ENCODE peak calls at places on chromosomes 16 and 17, in eight cellular contexts. X, L, S, A, G, Z, D and N are unnamed samples.
A peak's percentile ranks its signal among the peaks of the same experiment; 100 is the strongest.

GRCh38 chr17:64617125-64617780 is 44.9 kb downstream of the SMURF2 start:
- DNase-seq in D (no peak), G (no peak), L (peak; percentile 56), S (no peak), X (no peak), A (no peak), Z (no peak), N (no peak)

GRCh38 chr17:41329279-41329925 is 13.9 kb upstream of the KRTAP17-1 start:
- DNase-seq in G (no peak), D (no peak), Z (peak; percentile 18), L (peak; percentile 81), X (no peak), S (peak; percentile 44), A (no peak), N (no peak)

GRCh38 chr17:80892900-80893603 is 98.6 kb upstream of the CHMP6 start:
- DNase-seq in G (peak; percentile 39), A (no peak), X (no peak), S (no peak), Z (no peak), D (peak; percentile 30), L (peak; percentile 75), N (no peak)

GRCh38 chr16:72821551-72821950 is 226.4 kb downstream of the ZFHX3 start:
- DNase-seq in Z (no peak), D (no peak), L (no peak), X (no peak), S (no peak), A (no peak), G (no peak), N (no peak)

GRCh38 chr16:49484454-49484853 is 110.8 kb downstream of the C16orf78 start:
- DNase-seq in A (no peak), X (peak; percentile 76), D (peak; percentile 43), L (peak; percentile 36), Z (peak; percentile 81), G (no peak), S (peak; percentile 89), N (peak; percentile 83)

GRCh38 chr16:68826652-68827051 is 16.7 kb upstream of the TANGO6 start:
- DNase-seq in D (no peak), X (no peak), G (no peak), L (no peak), A (no peak), Z (no peak), S (no peak), N (no peak)

GRCh38 chr17:48071654-48072053 is 23.5 kb downstream of the NFE2L1 start:
- DNase-seq in Z (no peak), L (peak; percentile 47), S (no peak), D (no peak), G (no peak), X (no peak), A (no peak), N (no peak)

GRCh38 chr17:22470411-22471175 is 778.3 kb downstream of the KCNJ18 start:
- DNase-seq in Z (no peak), L (no peak), S (no peak), G (no peak), X (no peak), A (no peak), D (no peak), N (no peak)

GRCh38 chr17:81518785-81519283 is 6.2 kb upstream of the ACTG1 start:
- DNase-seq in D (no peak), L (peak; percentile 79), X (peak; percentile 55), Z (peak; percentile 63), S (peak; percentile 67), A (no peak), G (no peak), N (no peak)

GRCh38 chr17:11331790-11332526 is 90.9 kb downstream of the SHISA6 start:
- DNase-seq in S (no peak), Z (no peak), D (no peak), G (no peak), A (no peak), X (no peak), L (no peak), N (no peak)

GRCh38 chr17:78747479-78747878 is 34.6 kb downstream of the CYTH1 start:
- DNase-seq in Z (no peak), D (no peak), A (no peak), X (no peak), L (peak; percentile 76), G (no peak), S (no peak), N (no peak)

GRCh38 chr17:68812876-68813584 is 142.2 kb downstream of the ABCA8 start:
- DNase-seq in Z (no peak), A (no peak), S (no peak), L (peak; percentile 19), D (no peak), X (no peak), G (no peak), N (no peak)

GRCh38 chr17:72378414-72379395 is 257.9 kb downstream of the SOX9 start:
- DNase-seq in G (no peak), D (no peak), Z (no peak), A (no peak), L (no peak), X (no peak), S (no peak), N (no peak)

GRCh38 chr17:12388206-12388605 is 277.5 kb upstream of the MYOCD start:
- DNase-seq in Z (no peak), S (no peak), A (no peak), D (no peak), G (no peak), L (peak; percentile 36), X (no peak), N (no peak)

GRCh38 chr16:82639666-82640336 is 13.0 kb downstream of the CDH13 start:
- DNase-seq in D (no peak), S (peak; percentile 58), X (peak; percentile 57), G (peak; percentile 28), Z (peak; percentile 49), L (peak; percentile 63), A (no peak), N (no peak)

GRCh38 chr16:4511441-4512082 is 27.0 kb downstream of the CDIP1 start:
- DNase-seq in X (peak; percentile 65), G (no peak), Z (peak; percentile 40), S (peak; percentile 73), L (peak; percentile 52), D (no peak), A (no peak), N (no peak)

GRCh38 chr16:11386791-11387546 is 41.7 kb downstream of the RMI2 start:
- DNase-seq in D (no peak), X (no peak), L (peak; percentile 81), G (no peak), Z (peak; percentile 40), S (peak; percentile 55), A (no peak), N (no peak)

GRCh38 chr17:35731932-35732805 is 730 bp downstream of the RASL10B start:
- DNase-seq in D (no peak), Z (no peak), A (no peak), S (no peak), G (no peak), X (no peak), L (peak; percentile 26), N (no peak)

GRCh38 chr16:964696-965395 is 5.9 kb downstream of the LMF1 start:
- DNase-seq in G (peak; percentile 77), A (peak; percentile 69), L (no peak), S (no peak), Z (no peak), X (no peak), D (no peak), N (no peak)
- H3K27ac ChIP-seq in G (peak overlapping the region; percentile 32), A (peak overlapping the region; percentile 73), L (no peak overlapping the region), S (no peak overlapping the region), Z (no peak overlapping the region), X (no peak overlapping the region), D (no peak overlapping the region), N (no peak overlapping the region)

GRCh38 chr16:31214705-31215286 is 877 bp downstream of the TRIM72 start:
- DNase-seq in G (no peak), Z (no peak), L (peak; percentile 24), X (no peak), D (no peak), A (no peak), S (peak; percentile 37), N (no peak)
- H3K27ac ChIP-seq in G (no peak overlapping the region), Z (no peak overlapping the region), L (no peak overlapping the region), X (no peak overlapping the region), D (no peak overlapping the region), A (no peak overlapping the region), S (no peak overlapping the region), N (peak overlapping the region; percentile 15)

DNA sequence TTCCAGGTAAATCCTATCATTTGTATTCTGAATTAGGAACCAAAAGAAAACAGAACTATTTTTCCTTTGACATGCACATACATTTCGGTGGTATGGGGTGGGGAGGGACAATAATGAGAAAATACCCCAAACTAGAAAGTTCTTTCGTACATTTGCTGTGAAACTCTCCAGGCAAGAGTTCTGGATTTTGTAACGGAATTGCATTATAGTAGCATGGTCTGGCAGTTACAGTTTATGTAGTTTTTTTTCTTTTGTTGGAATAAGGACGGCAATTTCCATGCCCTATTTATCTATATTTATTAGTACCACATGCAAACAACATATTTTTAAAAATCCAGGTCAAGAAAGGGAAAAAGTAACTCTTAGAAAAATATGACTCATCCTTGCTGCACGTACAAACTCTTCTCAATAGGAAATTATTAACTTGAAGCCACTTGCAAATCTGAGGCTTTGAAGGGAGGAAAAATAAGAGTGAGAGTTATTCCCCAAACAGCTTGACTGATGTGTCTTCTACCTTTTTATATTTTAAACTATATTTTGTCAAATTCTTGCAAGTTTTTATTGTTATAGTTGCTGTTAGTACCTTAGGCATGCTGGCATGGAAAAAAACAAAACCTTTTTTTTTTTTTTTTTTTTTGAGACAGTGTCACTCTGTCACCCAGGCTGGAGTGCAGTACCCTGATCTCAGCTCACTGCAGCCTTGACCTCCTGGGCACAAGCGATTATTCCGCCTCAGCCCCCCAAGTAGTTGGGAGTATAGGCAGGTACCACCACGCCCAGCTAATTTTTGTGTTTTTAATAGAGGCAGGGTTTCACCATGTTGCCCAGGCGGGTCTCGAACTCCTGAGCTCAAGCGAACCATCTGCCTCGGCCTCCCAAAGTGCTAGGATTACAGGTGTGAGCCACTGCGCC is 69.3 kb downstream of the WWP2 start:
- DNase-seq in Z (no peak), S (no peak), G (no peak), A (no peak), D (no peak), L (peak; percentile 69), X (no peak), N (no peak)
- H3K27ac ChIP-seq in Z (no peak overlapping the region), S (peak overlapping the region; percentile 43), G (no peak overlapping the region), A (no peak overlapping the region), D (peak overlapping the region; percentile 79), L (no peak overlapping the region), X (peak overlapping the region; percentile 50), N (peak overlapping the region; percentile 76)

DNA sequence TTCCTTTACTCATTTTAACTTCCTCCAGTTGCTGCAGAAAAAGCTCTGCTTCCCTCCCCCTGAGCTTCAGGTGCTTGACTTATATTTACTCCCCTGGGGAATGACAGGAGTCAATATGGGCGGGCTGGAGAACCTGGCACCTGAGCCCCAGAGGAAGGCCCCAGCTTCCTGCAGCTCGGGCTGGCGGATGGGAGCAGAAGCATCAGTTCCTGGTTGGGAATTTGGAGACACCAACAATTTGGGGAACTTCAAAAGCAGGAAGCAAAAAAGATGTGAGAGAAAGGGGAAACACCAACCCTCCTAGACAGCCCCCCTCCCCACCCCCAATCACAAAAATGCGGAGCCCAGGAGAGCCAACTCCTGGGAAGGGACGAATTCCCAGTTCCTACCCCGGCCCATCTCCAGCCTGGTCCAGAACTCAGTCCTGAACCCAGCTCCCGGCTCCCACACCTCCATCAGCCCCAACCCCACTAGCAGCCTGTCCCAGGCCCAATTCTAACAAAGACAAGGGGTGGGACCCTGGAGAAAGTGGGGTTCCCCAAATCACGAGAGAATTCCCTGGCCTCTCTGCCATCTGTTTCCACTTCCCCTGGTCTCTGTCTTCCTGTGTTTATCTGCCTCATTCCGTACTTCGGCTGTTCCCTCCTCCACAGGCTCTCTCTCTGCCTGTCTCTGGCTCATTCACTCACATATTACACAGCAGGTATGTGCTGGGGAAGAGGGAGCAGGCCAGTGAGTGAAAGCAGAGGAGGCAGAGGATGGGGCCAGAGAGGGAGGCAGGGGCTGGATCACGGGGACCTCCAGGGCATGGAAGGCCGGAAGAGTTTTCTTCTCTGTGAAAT is 16.2 kb upstream of the ASGR2 start:
- DNase-seq in G (no peak), Z (peak; percentile 56), S (no peak), X (no peak), A (no peak), D (no peak), L (no peak), N (no peak)
- H3K27ac ChIP-seq in G (no peak overlapping the region), Z (peak overlapping the region; percentile 29), S (peak overlapping the region; percentile 54), X (peak overlapping the region; percentile 50), A (no peak overlapping the region), D (no peak overlapping the region), L (no peak overlapping the region), N (peak overlapping the region; percentile 22)